ENCODE peak calls at places on chromosomes 3 and 15, in eight cellular contexts. One of them, this sample, is unnamed.

GRCh38 chr3:129549006-129549800 is 6.2 kb downstream of the H1-8 start:
- DNase-seq in cardiac fibroblast: peak
- DNase-seq in foreskin fibroblast: peak
- DNase-seq in choroid plexus epithelial cell: peak
- DNase-seq in ovary: no peak
- DNase-seq in tibial nerve: no peak
- DNase-seq in esophagus squamous epithelium: no peak
- DNase-seq in fibroblast of the aortic adventitia: no peak
- DNase-seq in this sample: no peak

GRCh38 chr3:114565201-114565600 is 271.4 kb downstream of the TIGIT start:
- DNase-seq in cardiac fibroblast: peak
- DNase-seq in foreskin fibroblast: no peak
- DNase-seq in choroid plexus epithelial cell: no peak
- DNase-seq in ovary: no peak
- DNase-seq in tibial nerve: peak
- DNase-seq in esophagus squamous epithelium: no peak
- DNase-seq in fibroblast of the aortic adventitia: no peak
- DNase-seq in this sample: no peak

GRCh38 chr15:85407421-85408269 is 27.2 kb downstream of the AKAP13 start:
- DNase-seq in cardiac fibroblast: peak
- DNase-seq in foreskin fibroblast: peak
- DNase-seq in choroid plexus epithelial cell: peak
- DNase-seq in ovary: peak
- DNase-seq in tibial nerve: no peak
- DNase-seq in esophagus squamous epithelium: no peak
- DNase-seq in fibroblast of the aortic adventitia: peak
- DNase-seq in this sample: peak

GRCh38 chr15:95684693-95685115 is 645.8 kb upstream of the NR2F2 start:
- DNase-seq in cardiac fibroblast: peak
- DNase-seq in foreskin fibroblast: peak
- DNase-seq in choroid plexus epithelial cell: peak
- DNase-seq in ovary: no peak
- DNase-seq in tibial nerve: no peak
- DNase-seq in esophagus squamous epithelium: no peak
- DNase-seq in fibroblast of the aortic adventitia: peak
- DNase-seq in this sample: peak

GRCh38 chr15:34600920-34601319 is 17.5 kb upstream of the GOLGA8B start:
- DNase-seq in cardiac fibroblast: no peak
- DNase-seq in foreskin fibroblast: no peak
- DNase-seq in choroid plexus epithelial cell: no peak
- DNase-seq in ovary: no peak
- DNase-seq in tibial nerve: no peak
- DNase-seq in esophagus squamous epithelium: no peak
- DNase-seq in fibroblast of the aortic adventitia: no peak
- DNase-seq in this sample: no peak

GRCh38 chr15:79308874-79309273 is 2.0 kb upstream of the TMED3 start:
- DNase-seq in cardiac fibroblast: no peak
- DNase-seq in foreskin fibroblast: no peak
- DNase-seq in choroid plexus epithelial cell: no peak
- DNase-seq in ovary: no peak
- DNase-seq in tibial nerve: no peak
- DNase-seq in esophagus squamous epithelium: no peak
- DNase-seq in fibroblast of the aortic adventitia: no peak
- DNase-seq in this sample: no peak

GRCh38 chr3:64220161-64220560 is 5.1 kb downstream of the PRICKLE2 start:
- DNase-seq in cardiac fibroblast: peak
- DNase-seq in foreskin fibroblast: no peak
- DNase-seq in choroid plexus epithelial cell: peak
- DNase-seq in ovary: no peak
- DNase-seq in tibial nerve: no peak
- DNase-seq in esophagus squamous epithelium: no peak
- DNase-seq in fibroblast of the aortic adventitia: peak
- DNase-seq in this sample: no peak

GRCh38 chr3:119700269-119700919 is 2.4 kb upstream of the CFAP91 start:
- DNase-seq in cardiac fibroblast: peak
- DNase-seq in foreskin fibroblast: no peak
- DNase-seq in choroid plexus epithelial cell: peak
- DNase-seq in ovary: no peak
- DNase-seq in tibial nerve: no peak
- DNase-seq in esophagus squamous epithelium: no peak
- DNase-seq in fibroblast of the aortic adventitia: peak
- DNase-seq in this sample: no peak

GRCh38 chr3:116512281-116512680 is 67.0 kb upstream of the LSAMP start:
- DNase-seq in cardiac fibroblast: no peak
- DNase-seq in foreskin fibroblast: no peak
- DNase-seq in choroid plexus epithelial cell: no peak
- DNase-seq in ovary: no peak
- DNase-seq in tibial nerve: no peak
- DNase-seq in esophagus squamous epithelium: no peak
- DNase-seq in fibroblast of the aortic adventitia: no peak
- DNase-seq in this sample: no peak

DNA sequence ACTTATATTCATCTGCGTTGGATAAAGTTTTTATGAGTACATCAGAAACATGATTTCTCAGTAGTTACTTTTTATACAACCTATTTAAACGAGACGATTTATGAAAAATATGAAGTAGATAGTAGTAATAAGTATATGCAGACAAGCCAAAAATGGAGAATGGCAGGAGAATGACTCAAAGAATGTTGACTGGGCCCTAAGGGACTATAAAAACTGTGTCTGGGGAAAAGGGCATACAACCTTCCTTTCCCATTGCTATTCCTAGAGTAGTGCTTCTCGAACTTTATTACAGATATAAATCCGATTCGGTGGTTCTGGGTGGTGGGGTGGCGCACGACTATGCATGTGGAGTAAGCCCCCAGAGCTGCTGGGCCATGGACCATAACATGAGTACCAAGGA is 558.5 kb downstream of the FOXP1 start:
- DNase-seq in cardiac fibroblast: no peak
- DNase-seq in foreskin fibroblast: no peak
- DNase-seq in choroid plexus epithelial cell: no peak
- DNase-seq in ovary: no peak
- DNase-seq in tibial nerve: no peak
- DNase-seq in esophagus squamous epithelium: no peak
- DNase-seq in fibroblast of the aortic adventitia: no peak
- DNase-seq in this sample: no peak
- H3K4me3 ChIP-seq in cardiac fibroblast: no peak
- H3K4me3 ChIP-seq in foreskin fibroblast: no peak
- H3K4me3 ChIP-seq in choroid plexus epithelial cell: no peak
- H3K4me3 ChIP-seq in ovary: no peak
- H3K4me3 ChIP-seq in tibial nerve: no peak
- H3K4me3 ChIP-seq in esophagus squamous epithelium: no peak
- H3K4me3 ChIP-seq in fibroblast of the aortic adventitia: no peak
- H3K4me3 ChIP-seq in this sample: no peak

DNA sequence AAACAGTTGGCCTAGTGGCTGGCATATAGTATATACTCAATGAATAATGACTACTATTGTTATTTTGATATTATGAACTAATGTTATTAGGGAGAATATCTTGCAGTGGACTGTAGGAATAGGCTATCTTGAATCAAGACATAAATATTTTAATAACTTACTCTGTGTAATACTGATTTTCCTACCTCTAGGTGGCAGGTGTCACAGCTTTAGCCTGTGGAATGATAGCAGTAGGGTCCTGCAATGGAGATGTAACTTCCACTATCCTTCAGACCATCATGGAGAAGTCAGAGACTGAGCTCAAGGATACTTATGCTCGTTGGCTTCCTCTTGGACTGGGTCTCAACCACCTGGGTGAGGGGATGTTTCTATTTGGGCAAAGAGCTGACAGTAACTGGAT is 6.5 kb downstream of the PSMD2 start:
- DNase-seq in cardiac fibroblast: peak
- DNase-seq in foreskin fibroblast: no peak
- DNase-seq in choroid plexus epithelial cell: peak
- DNase-seq in ovary: no peak
- DNase-seq in tibial nerve: no peak
- DNase-seq in esophagus squamous epithelium: no peak
- DNase-seq in fibroblast of the aortic adventitia: no peak
- DNase-seq in this sample: no peak
- TF ChIP-seq CTCF in cardiac fibroblast: peak
- TF ChIP-seq CTCF in foreskin fibroblast: peak
- TF ChIP-seq CTCF in choroid plexus epithelial cell: peak
- TF ChIP-seq CTCF in ovary: peak
- TF ChIP-seq CTCF in tibial nerve: no peak
- TF ChIP-seq CTCF in esophagus squamous epithelium: peak
- TF ChIP-seq CTCF in fibroblast of the aortic adventitia: peak
- TF ChIP-seq CTCF in this sample: peak

GRCh38 chr3:29594261-29594660 is 313.4 kb downstream of the RBMS3 start:
- DNase-seq in cardiac fibroblast: no peak
- DNase-seq in foreskin fibroblast: no peak
- DNase-seq in choroid plexus epithelial cell: peak
- DNase-seq in ovary: no peak
- DNase-seq in tibial nerve: no peak
- DNase-seq in esophagus squamous epithelium: no peak
- DNase-seq in fibroblast of the aortic adventitia: peak
- DNase-seq in this sample: no peak

GRCh38 chr3:29601861-29602585 is 321.2 kb downstream of the RBMS3 start:
- DNase-seq in cardiac fibroblast: peak
- DNase-seq in foreskin fibroblast: no peak
- DNase-seq in choroid plexus epithelial cell: no peak
- DNase-seq in ovary: no peak
- DNase-seq in tibial nerve: no peak
- DNase-seq in esophagus squamous epithelium: no peak
- DNase-seq in fibroblast of the aortic adventitia: peak
- DNase-seq in this sample: no peak

GRCh38 chr3:29591579-29591978 is 310.7 kb downstream of the RBMS3 start:
- DNase-seq in cardiac fibroblast: no peak
- DNase-seq in foreskin fibroblast: no peak
- DNase-seq in choroid plexus epithelial cell: no peak
- DNase-seq in ovary: no peak
- DNase-seq in tibial nerve: no peak
- DNase-seq in esophagus squamous epithelium: no peak
- DNase-seq in fibroblast of the aortic adventitia: no peak
- DNase-seq in this sample: no peak

GRCh38 chr3:29593802-29594201 is 312.9 kb downstream of the RBMS3 start:
- DNase-seq in cardiac fibroblast: no peak
- DNase-seq in foreskin fibroblast: no peak
- DNase-seq in choroid plexus epithelial cell: no peak
- DNase-seq in ovary: no peak
- DNase-seq in tibial nerve: no peak
- DNase-seq in esophagus squamous epithelium: no peak
- DNase-seq in fibroblast of the aortic adventitia: no peak
- DNase-seq in this sample: no peak

GRCh38 chr3:29597376-29598008 is 316.6 kb downstream of the RBMS3 start:
- DNase-seq in cardiac fibroblast: peak
- DNase-seq in foreskin fibroblast: no peak
- DNase-seq in choroid plexus epithelial cell: peak
- DNase-seq in ovary: no peak
- DNase-seq in tibial nerve: no peak
- DNase-seq in esophagus squamous epithelium: no peak
- DNase-seq in fibroblast of the aortic adventitia: peak
- DNase-seq in this sample: no peak
- H3K4me3 ChIP-seq in cardiac fibroblast: no peak
- H3K4me3 ChIP-seq in foreskin fibroblast: no peak
- H3K4me3 ChIP-seq in choroid plexus epithelial cell: no peak
- H3K4me3 ChIP-seq in ovary: no peak
- H3K4me3 ChIP-seq in tibial nerve: no peak
- H3K4me3 ChIP-seq in esophagus squamous epithelium: no peak
- H3K4me3 ChIP-seq in fibroblast of the aortic adventitia: no peak
- H3K4me3 ChIP-seq in this sample: no peak

GRCh38 chr3:106121491-106122289 is 252.9 kb upstream of the CBLB start:
- DNase-seq in cardiac fibroblast: no peak
- DNase-seq in foreskin fibroblast: no peak
- DNase-seq in choroid plexus epithelial cell: no peak
- DNase-seq in ovary: no peak
- DNase-seq in tibial nerve: no peak
- DNase-seq in esophagus squamous epithelium: no peak
- DNase-seq in fibroblast of the aortic adventitia: no peak
- DNase-seq in this sample: no peak
- TF ChIP-seq CTCF in cardiac fibroblast: no peak
- TF ChIP-seq CTCF in foreskin fibroblast: no peak
- TF ChIP-seq CTCF in choroid plexus epithelial cell: no peak
- TF ChIP-seq CTCF in ovary: no peak
- TF ChIP-seq CTCF in tibial nerve: no peak
- TF ChIP-seq CTCF in esophagus squamous epithelium: peak
- TF ChIP-seq CTCF in fibroblast of the aortic adventitia: no peak
- TF ChIP-seq CTCF in this sample: no peak

DNA sequence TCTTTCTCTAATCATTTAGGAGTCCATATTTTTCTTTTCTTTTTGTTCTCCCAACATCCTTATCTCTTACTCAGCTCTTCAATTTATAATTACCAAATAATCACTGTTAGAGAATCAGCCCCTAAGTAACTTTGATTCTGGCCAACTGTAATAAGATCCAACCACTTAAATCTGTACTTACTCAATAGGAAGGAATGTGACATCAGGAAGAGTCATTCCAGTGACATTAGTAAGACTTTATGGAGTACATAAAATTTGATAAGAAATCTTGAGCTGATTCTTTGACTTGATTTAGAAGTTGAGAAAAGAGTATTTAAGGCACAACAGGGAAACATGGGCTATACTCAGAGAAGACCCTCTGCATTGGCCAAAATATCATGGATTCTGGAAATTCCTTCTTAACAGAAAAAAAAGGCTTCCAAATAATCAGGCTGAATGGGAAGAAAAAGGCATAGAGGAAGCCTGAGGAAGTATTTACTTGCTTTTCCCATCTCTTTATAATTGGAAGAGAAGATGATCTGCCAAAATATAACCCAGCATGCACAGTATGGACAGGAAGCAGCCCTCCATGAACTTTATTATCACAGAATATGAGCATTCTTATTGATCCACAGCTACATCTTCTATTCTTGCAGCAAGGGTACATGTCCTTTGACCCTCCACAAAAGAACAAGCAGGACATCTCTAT is 289.7 kb upstream of the TPRG1 start:
- DNase-seq in cardiac fibroblast: peak
- DNase-seq in foreskin fibroblast: peak
- DNase-seq in choroid plexus epithelial cell: peak
- DNase-seq in ovary: no peak
- DNase-seq in tibial nerve: no peak
- DNase-seq in esophagus squamous epithelium: no peak
- DNase-seq in fibroblast of the aortic adventitia: peak
- DNase-seq in this sample: peak
- H3K4me3 ChIP-seq in cardiac fibroblast: no peak
- H3K4me3 ChIP-seq in foreskin fibroblast: no peak
- H3K4me3 ChIP-seq in choroid plexus epithelial cell: no peak
- H3K4me3 ChIP-seq in ovary: no peak
- H3K4me3 ChIP-seq in tibial nerve: no peak
- H3K4me3 ChIP-seq in esophagus squamous epithelium: no peak
- H3K4me3 ChIP-seq in fibroblast of the aortic adventitia: no peak
- H3K4me3 ChIP-seq in this sample: no peak

This sample was measured in HFF-Myc.